ENCODE peak calls at places on chromosomes 11 and 22, in four cellular contexts. P is foreskin fibroblast; M is NCI-H1092 treated with DMSO at 0.1 percent for 48 hours; W is stimulated activated CD4-positive, alpha-beta T cell treated with anti-CD3 and anti-CD28 coated beads, Interleukin-4, amount 100 ng/mL, for 48 hours. J is an unnamed sample.

GRCh38 chr11:9028591-9028990 is 24.8 kb upstream of the NRIP3 start:
- DNase-seq in P (no peak), M (no peak), W (no peak), J (no peak)

GRCh38 chr11:77379917-77380316 is 78.4 kb upstream of the GDPD4 start:
- DNase-seq in P (no peak), M (no peak), W (no peak), J (no peak)

GRCh38 chr11:57778318-57779037 is 16.9 kb downstream of the CTNND1 start:
- DNase-seq in P (peak), M (peak), W (no peak), J (peak)

GRCh38 chr11:12248330-12248729 is 129.0 kb upstream of the PARVA start:
- DNase-seq in P (no peak), M (peak), W (no peak), J (peak)

GRCh38 chr11:7488681-7489080 is 3.4 kb downstream of the OLFML1 start:
- DNase-seq in P (peak), M (no peak), W (no peak), J (no peak)

GRCh38 chr11:6568191-6568918 is 35.1 kb downstream of the RRP8 start:
- DNase-seq in P (peak), M (peak), W (no peak), J (peak)

GRCh38 chr11:64854534-64855502 is 10.4 kb upstream of the CDC42BPG start:
- DNase-seq in P (peak), M (no peak), W (no peak), J (peak)

GRCh38 chr11:2778630-2779498 is 79.1 kb upstream of the KCNQ1OT1 start:
- DNase-seq in P (peak), M (peak), W (no peak), J (peak)

GRCh38 chr11:119470316-119471266 is 47.6 kb upstream of the THY1 start:
- DNase-seq in P (peak), M (no peak), W (no peak), J (peak)

GRCh38 chr11:44625759-44626523 is 60.5 kb downstream of the CD82 start:
- DNase-seq in P (no peak), M (no peak), W (no peak), J (no peak)

GRCh38 chr11:57335343-57336110 is at the start of gene SSRP1:
- DNase-seq in P (peak), M (peak), W (peak), J (peak)

GRCh38 chr11:706957-707816 is 1.2 kb downstream of the EPS8L2 start:
- DNase-seq in P (peak), M (no peak), W (no peak), J (peak)

GRCh38 chr11:44309483-44310197 is at the start of gene ALX4:
- DNase-seq in P (no peak), M (peak), W (no peak), J (peak)

GRCh38 chr11:32071811-32072210 is 19.1 kb upstream of the RCN1 start:
- DNase-seq in P (peak), M (no peak), W (no peak), J (peak)

GRCh38 chr22:40346178-40347064 is at the start of gene ADSL:
- DNase-seq in P (peak), M (peak), W (peak), J (peak)

J was measured in fibroblast of lung.